ENCODE peak calls at places on chromosomes 11 and 22, in ten cellular contexts. M, K, Z, R, O, A, S, T, B and E are unnamed samples.

GRCh38 chr11:6755303-6755952 is 16.3 kb downstream of the OR2AG2 start:
- DNase-seq in M (peak; percentile 34), K (peak; percentile 24), Z (no peak), R (peak; percentile 43), O (peak; percentile 67), A (no peak), S (no peak), T (no peak), B (peak; percentile 72), E (no peak)

GRCh38 chr11:30919389-30920172 is 333.4 kb upstream of the MPPED2 start:
- DNase-seq in M (peak; percentile 39), K (no peak), Z (no peak), R (no peak), O (no peak), A (no peak), S (no peak), T (no peak), B (no peak), E (no peak)

GRCh38 chr22:22462813-22463567 is 45.6 kb downstream of the ZNF280B start:
- DNase-seq in M (no peak), K (no peak), Z (no peak), R (no peak), O (no peak), A (no peak), S (no peak), T (no peak), B (peak; percentile 40), E (no peak)

GRCh38 chr11:58391879-58392278 is 14.8 kb downstream of the OR5B3 start:
- DNase-seq in M (peak; percentile 72), K (no peak), Z (no peak), R (no peak), O (no peak), A (no peak), S (no peak), T (no peak), B (no peak), E (no peak)

GRCh38 chr22:26718905-26719304 is 61.5 kb downstream of the MIAT start:
- DNase-seq in M (peak; percentile 91), K (no peak), Z (no peak), R (peak; percentile 85), O (no peak), A (no peak), S (no peak), T (no peak), B (no peak), E (peak; percentile 89)

GRCh38 chr11:67638535-67639437 is 777 bp downstream of the TBX10 start:
- DNase-seq in M (no peak), K (no peak), Z (no peak), R (no peak), O (no peak), A (no peak), S (no peak), T (no peak), B (no peak), E (no peak)

GRCh38 chr11:118193910-118194566 is 17.6 kb upstream of the SCN2B start:
- DNase-seq in M (no peak), K (no peak), Z (no peak), R (no peak), O (no peak), A (no peak), S (no peak), T (no peak), B (no peak), E (no peak)

GRCh38 chr11:126423743-126424142 is 68.3 kb downstream of the ST3GAL4 start:
- DNase-seq in M (no peak), K (no peak), Z (no peak), R (no peak), O (no peak), A (no peak), S (no peak), T (peak; percentile 34), B (no peak), E (no peak)

GRCh38 chr11:117449111-117449693 is 121.5 kb downstream of the CEP164 start:
- DNase-seq in M (no peak), K (no peak), Z (no peak), R (no peak), O (no peak), A (no peak), S (no peak), T (no peak), B (no peak), E (no peak)

GRCh38 chr11:65834202-65834601 is 439 bp downstream of the SNX32 start:
- DNase-seq in M (no peak), K (no peak), Z (no peak), R (no peak), O (no peak), A (no peak), S (no peak), T (no peak), B (no peak), E (no peak)
- H3K4me3 ChIP-seq in M (peak overlapping the region; percentile 57), K (no peak overlapping the region), Z (peak overlapping the region; percentile 66), R (peak overlapping the region; percentile 74), O (peak overlapping the region; percentile 45), A (peak overlapping the region; percentile 45), S (peak overlapping the region; percentile 77), T (peak overlapping the region; percentile 73), B (peak overlapping the region; percentile 76), E (peak overlapping the region; percentile 60)

DNA sequence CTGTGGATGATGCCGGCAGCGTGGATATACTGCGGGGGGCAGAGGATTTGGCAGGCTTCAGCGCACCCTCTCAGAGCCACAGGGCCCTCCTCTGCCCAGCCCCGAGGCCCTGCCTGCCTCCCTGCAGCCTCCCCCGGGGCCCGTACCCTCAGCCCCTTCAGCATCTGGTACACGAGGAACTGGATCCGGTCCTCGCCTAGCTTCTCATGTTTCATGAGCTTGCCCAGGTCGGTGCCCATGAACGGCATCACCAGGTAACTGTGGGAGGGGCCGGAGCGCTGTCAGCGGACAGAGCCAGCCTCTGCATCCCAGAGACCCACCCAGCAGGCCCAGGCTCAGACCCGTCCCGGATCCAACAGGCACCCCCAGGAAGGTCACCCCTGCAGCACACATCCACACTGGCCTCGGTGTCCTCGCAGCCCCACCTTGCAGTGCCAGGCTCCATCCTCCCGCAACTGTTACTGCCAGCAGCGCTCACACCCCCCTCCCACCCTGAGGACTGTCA is 4.5 kb downstream of the MAPK12 start:
- DNase-seq in M (no peak), K (no peak), Z (no peak), R (no peak), O (no peak), A (no peak), S (no peak), T (no peak), B (no peak), E (no peak)
- H3K27me3 ChIP-seq in M (no peaks in the 10 kb centered on the region), K (no peaks in the 10 kb centered on the region), Z (no peaks in the 10 kb centered on the region), R (no peaks in the 10 kb centered on the region), O (no peaks in the 10 kb centered on the region), A (no peaks in the 10 kb centered on the region), S (peaks cover 4% of the 10 kb centered on the region), T (no peaks in the 10 kb centered on the region), B (peaks cover 12% of the 10 kb centered on the region), E (no peaks in the 10 kb centered on the region)

GRCh38 chr22:46738961-46739870 is 1.2 kb upstream of the CERK start:
- DNase-seq in M (peak; percentile 72), K (peak; percentile 81), Z (peak; percentile 49), R (peak; percentile 69), O (peak; percentile 80), A (peak; percentile 83), S (no peak), T (peak; percentile 61), B (peak; percentile 52), E (no peak)
- TF ChIP-seq CTCF in M (peak; percentile 43), K (peak; percentile 59), Z (peak; percentile 9), R (peak; percentile 41), O (peak; percentile 41), A (no peak), S (no peak), T (peak; percentile 22), B (peak; percentile 34), E (peak; percentile 47)

GRCh38 chr22:33393432-33393831 is 335.3 kb upstream of the SYN3 start:
- DNase-seq in M (no peak), K (no peak), Z (no peak), R (no peak), O (no peak), A (no peak), S (no peak), T (no peak), B (no peak), E (no peak)
- H3K4me3 ChIP-seq in M (no peak overlapping the region), K (no peak overlapping the region), Z (no peak overlapping the region), R (no peak overlapping the region), O (no peak overlapping the region), A (no peak overlapping the region), S (no peak overlapping the region), T (no peak overlapping the region), B (no peak overlapping the region), E (no peak overlapping the region)

GRCh38 chr11:2135648-2136201 is 3.5 kb downstream of the IGF2 start:
- DNase-seq in M (no peak), K (no peak), Z (peak; percentile 10), R (no peak), O (peak; percentile 46), A (no peak), S (peak; percentile 11), T (peak; percentile 54), B (no peak), E (no peak)
- H3K27me3 ChIP-seq in M (peaks cover 49% of the 10 kb centered on the region), K (no peaks in the 10 kb centered on the region), Z (peaks cover 10% of the 10 kb centered on the region), R (peaks cover 16% of the 10 kb centered on the region), O (peaks cover 10% of the 10 kb centered on the region), A (no peaks in the 10 kb centered on the region), S (peaks cover 87% of the 10 kb centered on the region), T (no peaks in the 10 kb centered on the region), B (peaks cover 52% of the 10 kb centered on the region), E (peaks cover 10% of the 10 kb centered on the region)

DNA sequence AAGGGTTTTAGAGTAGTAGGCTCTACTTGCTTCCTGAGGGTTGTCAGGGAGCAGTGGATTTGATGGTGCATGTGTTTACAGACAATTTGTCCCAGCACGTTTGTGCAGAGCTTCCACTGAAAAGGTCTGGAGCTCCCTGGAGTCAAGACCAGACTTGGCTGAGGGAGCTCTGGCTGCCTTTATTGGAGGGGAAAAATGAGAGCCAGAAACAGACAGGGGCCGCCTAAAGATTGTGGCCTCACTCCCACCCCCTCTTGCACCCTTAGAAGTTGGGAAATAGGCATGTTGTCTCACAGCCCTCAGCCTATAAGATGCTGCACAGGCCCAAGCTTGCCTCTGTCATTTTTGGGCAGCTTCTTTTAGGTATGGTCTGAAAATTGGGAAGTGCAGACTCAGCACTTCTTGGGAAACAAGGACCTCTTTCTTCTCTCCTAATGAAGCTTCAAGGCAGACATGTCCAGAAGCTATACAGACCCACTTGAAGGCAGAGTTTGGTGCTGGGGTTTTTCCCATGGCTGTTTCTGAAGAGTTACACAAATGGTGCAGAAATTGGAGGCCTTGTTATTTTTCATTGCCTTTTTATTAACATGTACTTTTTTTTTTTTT is 55.1 kb downstream of the AMOTL1 start:
- DNase-seq in M (no peak), K (no peak), Z (no peak), R (no peak), O (no peak), A (no peak), S (no peak), T (no peak), B (no peak), E (no peak)
- TF ChIP-seq CTCF in M (no peak), K (no peak), Z (no peak), R (no peak), O (no peak), A (no peak), S (no peak), T (no peak), B (no peak), E (no peak)

DNA sequence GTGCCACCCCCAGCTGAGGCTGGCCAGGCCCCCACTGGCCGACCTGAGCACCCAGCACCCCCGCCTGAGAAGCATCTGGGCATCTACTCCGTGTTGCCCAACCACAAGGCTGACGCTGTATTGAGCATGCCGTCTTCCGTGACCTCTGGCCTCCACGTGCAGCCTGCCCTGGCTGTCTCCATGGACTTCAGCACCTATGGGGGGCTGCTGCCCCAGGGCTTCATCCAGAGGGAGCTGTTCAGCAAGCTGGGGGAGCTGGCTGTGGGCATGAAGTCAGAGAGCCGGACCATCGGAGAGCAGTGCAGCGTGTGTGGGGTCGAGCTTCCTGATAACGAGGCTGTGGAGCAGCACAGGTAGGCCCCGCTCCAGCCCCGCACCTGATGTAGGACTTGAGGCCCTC is 4.7 kb downstream of the ZBTB16 start:
- DNase-seq in M (no peak), K (no peak), Z (no peak), R (no peak), O (no peak), A (no peak), S (no peak), T (peak; percentile 81), B (no peak), E (no peak)
- H3K4me3 ChIP-seq in M (no peak overlapping the region), K (no peak overlapping the region), Z (no peak overlapping the region), R (no peak overlapping the region), O (no peak overlapping the region), A (peak overlapping the region; percentile 97), S (peak overlapping the region; percentile 100), T (peak overlapping the region; percentile 97), B (no peak overlapping the region), E (no peak overlapping the region)